ENCODE peak calls at places on chromosomes 13 and 19, in eight cellular contexts. R is cardiac muscle cell, A is GM23338, I is vagina, U is transverse colon, Q is tibial nerve, S is neural progenitor cell, D is tibial artery. K is an unnamed sample.
A peak's percentile ranks its signal among the peaks of the same experiment; 100 is the strongest.

GRCh38 chr19:48338253-48338755 is 13.0 kb downstream of the EMP3 start:
- DNase-seq in R (no peak), A (no peak), I (no peak), U (no peak), Q (no peak), S (no peak), D (no peak), K (no peak)

GRCh38 chr19:38452430-38453366 is 19.2 kb downstream of the RYR1 start:
- DNase-seq in R (peak; percentile 3), A (peak; percentile 99), I (no peak), U (no peak), Q (no peak), S (peak; percentile 72), D (no peak), K (no peak)

GRCh38 chr19:1873524-1874473 is 10.4 kb upstream of the KLF16 start:
- DNase-seq in R (no peak), A (no peak), I (no peak), U (no peak), Q (no peak), S (no peak), D (peak; percentile 68), K (no peak)

GRCh38 chr19:15551183-15552004 is 43.1 kb downstream of the CYP4F22 start:
- DNase-seq in R (no peak), A (peak; percentile 91), I (no peak), U (peak; percentile 24), Q (no peak), S (no peak), D (no peak), K (peak; percentile 63)

GRCh38 chr13:28495586-28496564 is 947 bp upstream of the FLT1 start:
- DNase-seq in R (no peak), A (peak; percentile 31), I (no peak), U (no peak), Q (no peak), S (no peak), D (no peak), K (no peak)

GRCh38 chr19:48760514-48761221 is 5.3 kb downstream of the FGF21 start:
- DNase-seq in R (no peak), A (no peak), I (no peak), U (no peak), Q (no peak), S (no peak), D (no peak), K (no peak)

GRCh38 chr13:110925023-110925608 is 10.2 kb upstream of the ANKRD10 start:
- DNase-seq in R (peak; percentile 50), A (peak; percentile 73), I (no peak), U (no peak), Q (no peak), S (peak; percentile 55), D (no peak), K (no peak)

GRCh38 chr19:37218592-37218935 is 550 bp downstream of the ZNF383 start:
- DNase-seq in R (no peak), A (no peak), I (no peak), U (no peak), Q (no peak), S (no peak), D (no peak), K (no peak)

GRCh38 chr19:2461751-2462634 is 5.2 kb upstream of the LMNB2 start:
- DNase-seq in R (peak; percentile 48), A (peak; percentile 80), I (no peak), U (peak; percentile 54), Q (no peak), S (peak; percentile 78), D (peak; percentile 68), K (peak; percentile 41)

GRCh38 chr13:80962173-80962572 is 621.2 kb upstream of the SPRY2 start:
- DNase-seq in R (no peak), A (no peak), I (no peak), U (no peak), Q (no peak), S (no peak), D (no peak), K (no peak)

GRCh38 chr13:25602206-25602605 is 230.4 kb downstream of the ATP8A2 start:
- DNase-seq in R (no peak), A (peak; percentile 43), I (no peak), U (no peak), Q (no peak), S (no peak), D (no peak), K (no peak)

GRCh38 chr13:40993987-40994386 is 25.1 kb downstream of the ELF1 start:
- DNase-seq in R (no peak), A (peak; percentile 86), I (no peak), U (peak; percentile 31), Q (no peak), S (no peak), D (no peak), K (peak; percentile 92)

GRCh38 chr13:107210216-107211010 is 642.5 kb upstream of the ARGLU1 start:
- DNase-seq in R (no peak), A (no peak), I (no peak), U (no peak), Q (no peak), S (no peak), D (no peak), K (no peak)

GRCh38 chr13:41942462-41943094 is 18.3 kb downstream of the VWA8 start:
- DNase-seq in R (peak; percentile 39), A (peak; percentile 73), I (no peak), U (no peak), Q (no peak), S (peak; percentile 72), D (no peak), K (peak; percentile 6)

GRCh38 chr13:29522044-29522685 is 73.3 kb downstream of the SLC7A1 start:
- DNase-seq in R (no peak), A (no peak), I (no peak), U (no peak), Q (peak; percentile 79), S (no peak), D (peak; percentile 72), K (no peak)

GRCh38 chr13:49693191-49693733 is 2.0 kb upstream of the EBPL start:
- DNase-seq in R (no peak), A (no peak), I (no peak), U (no peak), Q (no peak), S (no peak), D (no peak), K (no peak)

GRCh38 chr19:29503785-29504184 is 22.0 kb upstream of the VSTM2B start:
- DNase-seq in R (no peak), A (no peak), I (no peak), U (no peak), Q (no peak), S (no peak), D (no peak), K (no peak)

GRCh38 chr19:49888478-49888901 is 8.2 kb downstream of the IL4I1 start:
- DNase-seq in R (no peak), A (no peak), I (no peak), U (no peak), Q (no peak), S (no peak), D (no peak), K (no peak)

GRCh38 chr19:47757617-47758432 is 12.5 kb downstream of the NOP53 start:
- DNase-seq in R (no peak), A (no peak), I (no peak), U (peak; percentile 61), Q (no peak), S (no peak), D (no peak), K (no peak)

GRCh38 chr13:110173247-110173818 is 133.6 kb downstream of the COL4A1 start:
- DNase-seq in R (no peak), A (no peak), I (no peak), U (no peak), Q (no peak), S (no peak), D (no peak), K (peak; percentile 17)

GRCh38 chr13:29840585-29840984 is 9.8 kb downstream of the UBL3 start:
- DNase-seq in R (no peak), A (no peak), I (no peak), U (no peak), Q (no peak), S (no peak), D (no peak), K (no peak)

GRCh38 chr13:71801781-71802180 is 65.2 kb downstream of the DACH1 start:
- DNase-seq in R (no peak), A (no peak), I (no peak), U (no peak), Q (no peak), S (peak; percentile 61), D (no peak), K (no peak)

GRCh38 chr19:38655148-38655824 is 7.8 kb downstream of the ACTN4 start:
- DNase-seq in R (no peak), A (no peak), I (no peak), U (no peak), Q (no peak), S (no peak), D (no peak), K (no peak)

GRCh38 chr19:45528744-45529453 is 21.6 kb downstream of the VASP start:
- DNase-seq in R (peak; percentile 60), A (peak; percentile 97), I (no peak), U (peak; percentile 77), Q (no peak), S (peak; percentile 91), D (no peak), K (peak; percentile 93)
- H3K27ac ChIP-seq in R (no peak overlapping the region), A (no peak overlapping the region), I (peak overlapping the region; percentile 22), U (peak overlapping the region; percentile 60), Q (no peak overlapping the region), S (no peak overlapping the region), D (no peak overlapping the region), K (peak overlapping the region; percentile 92)

GRCh38 chr13:101545521-101545920 is 93.0 kb downstream of the ITGBL1 start:
- DNase-seq in R (no peak), A (no peak), I (no peak), U (no peak), Q (no peak), S (no peak), D (no peak), K (no peak)
- TF ChIP-seq CTCF in R (no peak), A (peak; percentile 13), I (no peak), U (no peak), Q (no peak), S (no peak), D (peak; percentile 27), K (no peak)

GRCh38 chr13:31477961-31478360 is 261.4 kb upstream of the RXFP2 start:
- DNase-seq in R (no peak), A (no peak), I (no peak), U (no peak), Q (no peak), S (no peak), D (no peak), K (no peak)
- H3K27ac ChIP-seq in R (no peak overlapping the region), A (no peak overlapping the region), I (no peak overlapping the region), U (no peak overlapping the region), Q (no peak overlapping the region), S (no peak overlapping the region), D (no peak overlapping the region), K (no peak overlapping the region)

DNA sequence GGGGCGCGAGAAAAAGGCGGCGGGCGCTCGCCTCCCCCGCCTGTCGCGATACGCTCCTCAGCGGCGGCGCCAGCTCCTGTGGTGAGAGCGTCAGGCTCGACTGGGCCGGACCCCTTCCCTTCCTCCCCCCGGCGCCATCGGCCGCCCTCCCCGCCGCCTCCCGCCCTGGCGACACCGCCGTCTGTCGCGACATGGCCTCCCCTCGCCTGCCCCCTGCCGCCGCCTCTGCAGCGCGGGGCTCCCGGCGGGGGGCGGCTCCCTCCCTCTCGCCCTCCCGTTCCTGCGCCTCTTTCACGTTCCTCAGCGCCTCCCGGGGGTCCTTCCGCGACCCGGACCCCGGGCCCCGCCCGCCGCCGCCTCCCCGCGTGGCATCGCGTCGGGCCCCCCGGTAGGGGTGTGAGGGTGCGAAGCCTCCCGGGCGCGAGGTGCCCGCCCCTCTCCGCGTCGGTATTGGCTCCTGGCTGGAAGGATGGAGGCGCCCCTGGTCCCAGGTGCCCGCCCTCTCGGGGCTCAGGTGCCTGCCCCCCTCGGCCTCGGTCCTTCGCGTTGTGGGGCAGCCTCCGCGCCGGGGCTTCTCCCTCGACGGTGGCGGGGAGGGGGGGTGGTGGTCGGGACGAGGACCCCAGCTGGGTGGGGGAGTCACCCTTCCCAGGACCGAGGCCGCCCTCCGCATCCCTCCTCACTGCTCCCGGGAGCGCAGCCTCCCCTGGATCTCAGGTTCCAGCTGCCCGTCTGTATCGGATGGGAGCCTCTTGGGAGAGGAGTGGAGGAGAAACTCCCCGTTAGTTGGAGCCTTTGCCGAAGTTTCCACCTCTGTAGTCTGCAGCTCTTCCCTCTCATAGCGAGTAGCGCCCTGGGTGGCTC is 583 bp downstream of the CNOT3 start:
- DNase-seq in R (peak; percentile 37), A (peak; percentile 47), I (no peak), U (peak; percentile 43), Q (no peak), S (peak; percentile 75), D (no peak), K (no peak)
- TF ChIP-seq CTCF in R (no peak), A (peak; percentile 16), I (no peak), U (no peak), Q (no peak), S (peak; percentile 50), D (no peak), K (no peak)

K was measured in RWPE1.